ENCODE peak calls at places on chromosome 2, in eight cellular contexts. Z, O, B, S, D, H, R and V are unnamed samples.

GRCh38 chr2:239264838-239265651 is 135.8 kb downstream of the HDAC4 start:
- DNase-seq in S (peak; percentile 76), H (no peak), O (no peak), B (peak; percentile 58), Z (peak; percentile 67), D (peak; percentile 82), R (peak; percentile 48), V (no peak)

GRCh38 chr2:237143676-237144440 is 58.2 kb downstream of the COPS8 start:
- DNase-seq in R (no peak), Z (peak; percentile 87), H (no peak), D (no peak), S (peak; percentile 33), O (no peak), B (no peak), V (no peak)

GRCh38 chr2:143936758-143937562 is 583.0 kb downstream of the ZEB2 start:
- DNase-seq in D (no peak), Z (peak; percentile 36), R (no peak), B (no peak), S (no peak), H (peak; percentile 15), O (peak; percentile 43), V (peak; percentile 48)

GRCh38 chr2:240298803-240299709 is 136.4 kb upstream of the GPC1 start:
- DNase-seq in H (no peak), B (no peak), Z (no peak), O (no peak), S (peak; percentile 65), R (no peak), D (peak; percentile 68), V (no peak)

GRCh38 chr2:232954691-232955090 is 58.4 kb downstream of the NGEF start:
- DNase-seq in S (no peak), B (no peak), D (no peak), Z (no peak), O (no peak), R (no peak), H (no peak), V (no peak)

GRCh38 chr2:207465894-207466293 is 63.9 kb upstream of the CREB1 start:
- DNase-seq in R (no peak), D (no peak), O (no peak), Z (no peak), S (no peak), B (no peak), H (no peak), V (no peak)

GRCh38 chr2:136126527-136126926 is 8.6 kb upstream of the CXCR4 start:
- DNase-seq in H (no peak), B (peak; percentile 63), S (no peak), Z (no peak), R (no peak), O (no peak), D (no peak), V (no peak)

GRCh38 chr2:165122521-165122920 is 81.3 kb downstream of the SCN3A start:
- DNase-seq in Z (no peak), B (no peak), O (no peak), H (no peak), D (no peak), S (no peak), R (no peak), V (no peak)

GRCh38 chr2:149155181-149155580 is 116.7 kb downstream of the LYPD6B start:
- DNase-seq in O (no peak), D (no peak), R (no peak), H (no peak), Z (no peak), S (no peak), B (no peak), V (no peak)

GRCh38 chr2:116510117-116510671 is 1304.3 kb upstream of the DDX18 start:
- DNase-seq in R (no peak), D (no peak), B (peak; percentile 56), H (no peak), S (no peak), O (peak; percentile 8), Z (no peak), V (no peak)

GRCh38 chr2:217695033-217695520 is 307.7 kb downstream of the TNS1 start:
- DNase-seq in S (no peak), R (no peak), H (no peak), D (no peak), B (no peak), O (no peak), Z (peak; percentile 98), V (no peak)

GRCh38 chr2:215748446-215748845 is 264.9 kb downstream of the MREG start:
- DNase-seq in O (no peak), R (no peak), S (no peak), D (no peak), Z (peak; percentile 53), B (no peak), H (no peak), V (no peak)